ENCODE peak calls at places on chromosomes 11 and 22, in six cellular contexts. B, N, Y, S, F and E are unnamed samples.
A peak's percentile ranks its signal among the peaks of the same experiment; 100 is the strongest.

GRCh38 chr11:123505546-123506299 is 75.7 kb downstream of the GRAMD1B start:
- DNase-seq in B (no peak), N (no peak), Y (no peak), S (no peak), F (no peak), E (no peak)

GRCh38 chr11:35618497-35619029 is 303 bp downstream of the FJX1 start:
- DNase-seq in B (peak; percentile 45), N (no peak), Y (peak; percentile 25), S (peak; percentile 56), F (peak; percentile 50), E (no peak)

GRCh38 chr22:46238541-46238940 is 11.6 kb downstream of the CDPF1 start:
- DNase-seq in B (no peak), N (no peak), Y (no peak), S (no peak), F (no peak), E (no peak)

GRCh38 chr11:106156290-106156937 is 79.0 kb downstream of the AASDHPPT start:
- DNase-seq in B (peak; percentile 10), N (no peak), Y (peak; percentile 75), S (peak; percentile 93), F (peak; percentile 10), E (no peak)

GRCh38 chr22:46104170-46104880 is 46.0 kb upstream of the PPARA start:
- DNase-seq in B (no peak), N (no peak), Y (peak; percentile 72), S (no peak), F (no peak), E (no peak)

GRCh38 chr11:111438168-111438567 is 59.1 kb upstream of the POU2AF1 start:
- DNase-seq in B (no peak), N (no peak), Y (no peak), S (no peak), F (no peak), E (no peak)

GRCh38 chr11:64249563-64250405 is 1.5 kb upstream of the PLCB3 start:
- DNase-seq in B (no peak), N (no peak), Y (no peak), S (no peak), F (no peak), E (no peak)

GRCh38 chr22:35560824-35561223 is 20.2 kb downstream of the RASD2 start:
- DNase-seq in B (no peak), N (no peak), Y (no peak), S (no peak), F (no peak), E (no peak)

GRCh38 chr22:19419086-19419463 is 12.5 kb downstream of the HIRA start:
- DNase-seq in B (peak; percentile 98), N (no peak), Y (no peak), S (no peak), F (no peak), E (no peak)

GRCh38 chr11:86183694-86184093 is 60.9 kb upstream of the EED start:
- DNase-seq in B (peak; percentile 70), N (no peak), Y (no peak), S (peak; percentile 43), F (no peak), E (no peak)

GRCh38 chr11:65654375-65655349 is 8.1 kb downstream of the RELA start:
- DNase-seq in B (no peak), N (no peak), Y (peak; percentile 18), S (no peak), F (no peak), E (no peak)

GRCh38 chr22:17460895-17461294 is 91.6 kb downstream of the CECR2 start:
- DNase-seq in B (no peak), N (no peak), Y (no peak), S (no peak), F (no peak), E (no peak)

GRCh38 chr11:16171882-16172281 is 184.5 kb downstream of the SOX6 start:
- DNase-seq in B (no peak), N (no peak), Y (no peak), S (no peak), F (no peak), E (no peak)

GRCh38 chr11:107563702-107564101 is 1.8 kb downstream of the ALKBH8 start:
- DNase-seq in B (peak; percentile 45), N (no peak), Y (no peak), S (peak; percentile 74), F (peak; percentile 26), E (no peak)

GRCh38 chr11:86800956-86801264 is 568 bp downstream of the PRSS23 start:
- DNase-seq in B (no peak), N (no peak), Y (no peak), S (no peak), F (no peak), E (no peak)

GRCh38 chr22:44384981-44385610 is 72.3 kb upstream of the SHISAL1 start:
- DNase-seq in B (no peak), N (no peak), Y (no peak), S (no peak), F (no peak), E (no peak)

GRCh38 chr22:19986410-19987341 is 29.9 kb downstream of the ARVCF start:
- DNase-seq in B (peak; percentile 100), N (no peak), Y (peak; percentile 70), S (peak; percentile 75), F (peak; percentile 70), E (no peak)

GRCh38 chr11:110349109-110349996 is 52.9 kb upstream of the RDX start:
- DNase-seq in B (no peak), N (no peak), Y (no peak), S (peak; percentile 8), F (no peak), E (no peak)

GRCh38 chr22:37105154-37105553 is 4.4 kb downstream of the TMPRSS6 start:
- DNase-seq in B (no peak), N (no peak), Y (no peak), S (peak; percentile 17), F (no peak), E (no peak)

GRCh38 chr11:135033545-135033944 is 621.5 kb upstream of the B3GAT1 start:
- DNase-seq in B (no peak), N (peak; percentile 66), Y (no peak), S (peak; percentile 1), F (no peak), E (no peak)

GRCh38 chr22:46797355-46797754 is 34.9 kb downstream of the TBC1D22A start:
- DNase-seq in B (no peak), N (no peak), Y (no peak), S (peak; percentile 43), F (no peak), E (no peak)

GRCh38 chr11:61784506-61784805 is 7.9 kb downstream of the TMEM258 start:
- DNase-seq in B (no peak), N (no peak), Y (no peak), S (no peak), F (no peak), E (no peak)

GRCh38 chr11:41246399-41246745 is 213.1 kb downstream of the LRRC4C start:
- DNase-seq in B (no peak), N (no peak), Y (no peak), S (no peak), F (no peak), E (no peak)

GRCh38 chr11:59523541-59523940 is 12.2 kb downstream of the OR4D9 start:
- DNase-seq in B (no peak), N (no peak), Y (no peak), S (no peak), F (no peak), E (no peak)

GRCh38 chr22:36184433-36185035 is 17.1 kb downstream of the APOL4 start:
- DNase-seq in B (no peak), N (no peak), Y (peak; percentile 51), S (peak; percentile 63), F (no peak), E (no peak)

GRCh38 chr11:65435330-65435931 is 12.8 kb downstream of the NEAT1 start:
- DNase-seq in B (no peak), N (no peak), Y (peak; percentile 14), S (no peak), F (no peak), E (no peak)

GRCh38 chr22:24421428-24421931 is 5.9 kb upstream of the ADORA2A start:
- DNase-seq in B (peak; percentile 60), N (no peak), Y (no peak), S (no peak), F (peak; percentile 35), E (no peak)

GRCh38 chr11:46278387-46279173 is 1.1 kb downstream of the CREB3L1 start:
- DNase-seq in B (peak; percentile 87), N (no peak), Y (peak; percentile 65), S (peak; percentile 67), F (no peak), E (no peak)

GRCh38 chr11:3169235-3169951 is 4.3 kb upstream of the OSBPL5 start:
- DNase-seq in B (peak; percentile 89), N (no peak), Y (no peak), S (peak; percentile 82), F (no peak), E (no peak)
- H3K4me3 ChIP-seq in B (peak overlapping the region; percentile 19), N (peak overlapping the region; percentile 52), Y (peak overlapping the region; percentile 2), S (no peak overlapping the region), F (peak overlapping the region; percentile 28), E (peak overlapping the region; percentile 71)

GRCh38 chr11:76415073-76415472 is 29.7 kb upstream of the EMSY start:
- DNase-seq in B (no peak), N (no peak), Y (no peak), S (no peak), F (no peak), E (no peak)

GRCh38 chr11:76424379-76424778 is 20.4 kb upstream of the EMSY start:
- DNase-seq in B (no peak), N (no peak), Y (no peak), S (no peak), F (no peak), E (no peak)

GRCh38 chr11:76424891-76425290 is 19.9 kb upstream of the EMSY start:
- DNase-seq in B (no peak), N (no peak), Y (no peak), S (no peak), F (no peak), E (no peak)

DNA sequence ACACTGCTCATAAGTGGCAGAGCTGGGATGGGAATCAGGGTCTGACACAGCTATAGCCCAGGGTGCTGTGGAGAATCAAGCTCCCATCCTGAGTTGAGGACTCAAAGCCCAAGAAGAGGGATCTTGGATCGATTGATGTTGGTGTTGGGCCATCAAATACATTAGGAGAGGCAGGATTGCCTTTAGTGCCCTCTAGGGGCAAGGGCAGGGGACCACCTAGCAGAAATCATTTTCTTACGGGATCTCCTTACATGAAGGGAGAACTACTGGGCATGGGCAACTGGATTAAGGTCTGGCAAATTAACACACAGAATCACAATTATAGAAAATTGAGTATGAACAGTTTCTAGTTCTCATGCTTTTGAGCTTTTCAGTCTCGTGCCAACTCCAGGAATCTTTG is 24.9 kb upstream of the EMSY start:
- DNase-seq in B (peak; percentile 59), N (no peak), Y (no peak), S (peak; percentile 3), F (peak; percentile 60), E (no peak)
- TF ChIP-seq CTCF in B (peak; percentile 55), N (no peak), Y (no peak), S (peak; percentile 35), F (peak; percentile 35), E (no peak)

GRCh38 chr11:9386086-9386485 is 1.6 kb downstream of the IPO7 start:
- DNase-seq in B (no peak), N (no peak), Y (no peak), S (no peak), F (no peak), E (no peak)
- H3K27ac ChIP-seq in B (peak overlapping the region; percentile 95), N (peak overlapping the region; percentile 99), Y (no peak overlapping the region), S (peak overlapping the region; percentile 91), F (no peak overlapping the region), E (peak overlapping the region; percentile 97)

DNA sequence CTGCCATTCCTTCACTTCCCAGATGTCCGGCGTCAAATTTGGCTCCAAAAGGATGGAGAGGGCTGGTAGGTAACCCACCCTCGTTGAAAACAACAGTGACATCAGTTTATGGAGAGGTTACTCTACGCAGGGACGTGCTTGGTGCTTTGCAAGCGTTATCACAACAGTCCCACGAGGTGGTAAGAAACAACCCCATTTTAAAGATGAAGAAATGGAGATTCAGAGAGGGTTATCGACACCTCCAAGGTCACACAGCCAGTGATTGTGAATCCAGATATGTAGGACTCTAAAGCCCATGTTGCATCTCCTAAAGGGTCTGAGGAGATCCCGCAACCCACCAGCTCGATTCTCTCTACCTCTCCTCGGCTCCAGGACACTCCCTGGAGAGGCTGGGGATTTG is 773 bp downstream of the MIAT start:
- DNase-seq in B (no peak), N (no peak), Y (no peak), S (no peak), F (no peak), E (no peak)
- H3K4me3 ChIP-seq in B (peak overlapping the region; percentile 30), N (peak overlapping the region; percentile 40), Y (no peak overlapping the region), S (peak overlapping the region; percentile 20), F (peak overlapping the region; percentile 50), E (peak overlapping the region; percentile 69)